ENCODE peak calls at places on chromosomes 12 and 14, in nine cellular contexts. F is iris pigment epithelial cell, D is NCI-H82, Q is ecto neural progenitor cell, G is type B pancreatic cell, I is NCI-H345, K is NCI-H2171 treated with DMSO at 0.1 percent for 48 hours, M is T-helper 1 cell, S is activated T-cell treated with anti-CD3 and anti-CD28 coated beads for 48 hours. H is an unnamed sample.
A peak's percentile ranks its signal among the peaks of the same experiment; 100 is the strongest.

GRCh38 chr14:104085032-104085888 is at the start of gene ASPG:
- DNase-seq in S (no peak), K (no peak), D (no peak), Q (peak; percentile 87), F (no peak), M (no peak), G (no peak), I (no peak), H (no peak)

GRCh38 chr12:49974677-49975369 is 2.1 kb downstream of the AQP6 start:
- DNase-seq in S (no peak), F (no peak), D (no peak), G (no peak), K (no peak), Q (peak; percentile 52), M (no peak), I (no peak), H (no peak)

GRCh38 chr14:65927871-65928270 is 515.3 kb downstream of the FUT8 start:
- DNase-seq in F (no peak), M (peak; percentile 35), S (peak; percentile 72), G (no peak), Q (no peak), D (no peak), I (peak; percentile 73), K (no peak), H (peak; percentile 62)

GRCh38 chr14:68262567-68262966 is 443.0 kb downstream of the RAD51B start:
- DNase-seq in F (no peak), D (no peak), M (no peak), I (no peak), G (no peak), S (no peak), Q (no peak), K (no peak), H (no peak)

GRCh38 chr12:1841606-1842182 is 21.3 kb downstream of the LRTM2 start:
- DNase-seq in I (no peak), M (no peak), D (no peak), S (no peak), Q (no peak), G (no peak), F (no peak), K (peak; percentile 96), H (no peak)

GRCh38 chr14:25461780-25462179 is 411.8 kb upstream of the STXBP6 start:
- DNase-seq in K (no peak), G (no peak), S (no peak), M (no peak), Q (no peak), F (no peak), D (no peak), I (no peak), H (no peak)

GRCh38 chr12:47768323-47768811 is 4.7 kb upstream of the SLC48A1 start:
- DNase-seq in M (no peak), S (no peak), K (peak; percentile 56), G (no peak), Q (no peak), D (no peak), I (no peak), F (peak; percentile 48), H (no peak)

GRCh38 chr14:74049886-74050495 is 30.8 kb downstream of the BBOF1 start:
- DNase-seq in S (no peak), K (no peak), G (no peak), F (peak; percentile 46), I (no peak), Q (no peak), M (no peak), D (no peak), H (no peak)

GRCh38 chr12:3752096-3752709 is 706 bp downstream of the CRACR2A start:
- DNase-seq in I (no peak), G (peak; percentile 40), S (peak; percentile 60), D (peak; percentile 63), Q (peak; percentile 48), F (peak; percentile 63), M (peak; percentile 47), K (peak; percentile 56), H (peak; percentile 72)